ENCODE peak calls at places on chromosomes 4 and X, in nine cellular contexts. One of them, this sample, is unnamed.

GRCh38 chr4:75527482-75527881 is 13.2 kb downstream of the THAP6 start:
- DNase-seq in fibroblast of lung: no peak
- DNase-seq in ovary: no peak
- DNase-seq in tibial artery: no peak
- DNase-seq in transverse colon: no peak
- DNase-seq in GM12878: no peak
- DNase-seq in adrenal gland: no peak
- DNase-seq in A549: no peak
- DNase-seq in HepG2: no peak
- DNase-seq in this sample: no peak

GRCh38 chr4:129604632-129605031 is 508.7 kb downstream of the C4orf33 start:
- DNase-seq in adrenal gland: no peak
- DNase-seq in ovary: no peak
- DNase-seq in GM12878: no peak
- DNase-seq in HepG2: no peak
- DNase-seq in tibial artery: no peak
- DNase-seq in transverse colon: no peak
- DNase-seq in fibroblast of lung: no peak
- DNase-seq in A549: no peak
- DNase-seq in this sample: no peak

GRCh38 chr4:53562409-53562808 is 28.9 kb downstream of the LNX1 start:
- DNase-seq in fibroblast of lung: no peak
- DNase-seq in tibial artery: no peak
- DNase-seq in adrenal gland: no peak
- DNase-seq in ovary: no peak
- DNase-seq in HepG2: no peak
- DNase-seq in transverse colon: no peak
- DNase-seq in A549: no peak
- DNase-seq in GM12878: no peak
- DNase-seq in this sample: no peak

GRCh38 chr4:138834029-138834428 is 181.6 kb upstream of the NOCT start:
- DNase-seq in adrenal gland: no peak
- DNase-seq in HepG2: no peak
- DNase-seq in fibroblast of lung: no peak
- DNase-seq in ovary: no peak
- DNase-seq in tibial artery: no peak
- DNase-seq in GM12878: no peak
- DNase-seq in transverse colon: no peak
- DNase-seq in A549: no peak
- DNase-seq in this sample: no peak

GRCh38 chrX:11665144-11666040 is at the start of gene ARHGAP6:
- DNase-seq in adrenal gland: no peak
- DNase-seq in tibial artery: peak
- DNase-seq in HepG2: no peak
- DNase-seq in ovary: peak
- DNase-seq in fibroblast of lung: peak
- DNase-seq in A549: peak
- DNase-seq in GM12878: no peak
- DNase-seq in transverse colon: peak
- DNase-seq in this sample: no peak

GRCh38 chr4:188818300-188818699 is 679.1 kb downstream of the TRIML1 start:
- DNase-seq in transverse colon: no peak
- DNase-seq in fibroblast of lung: no peak
- DNase-seq in ovary: no peak
- DNase-seq in GM12878: no peak
- DNase-seq in tibial artery: no peak
- DNase-seq in A549: no peak
- DNase-seq in HepG2: no peak
- DNase-seq in adrenal gland: no peak
- DNase-seq in this sample: no peak

GRCh38 chrX:37662181-37662580 is 23.4 kb upstream of the XK start:
- DNase-seq in tibial artery: no peak
- DNase-seq in GM12878: no peak
- DNase-seq in adrenal gland: no peak
- DNase-seq in ovary: no peak
- DNase-seq in A549: no peak
- DNase-seq in transverse colon: no peak
- DNase-seq in fibroblast of lung: no peak
- DNase-seq in HepG2: no peak
- DNase-seq in this sample: no peak

GRCh38 chr4:41620594-41621256 is 82.8 kb downstream of the LIMCH1 start:
- DNase-seq in transverse colon: no peak
- DNase-seq in GM12878: no peak
- DNase-seq in fibroblast of lung: no peak
- DNase-seq in A549: no peak
- DNase-seq in tibial artery: no peak
- DNase-seq in adrenal gland: peak
- DNase-seq in ovary: no peak
- DNase-seq in HepG2: no peak
- DNase-seq in this sample: no peak

GRCh38 chr4:55588160-55588559 is 3.9 kb downstream of the PDCL2 start:
- DNase-seq in transverse colon: no peak
- DNase-seq in adrenal gland: no peak
- DNase-seq in ovary: no peak
- DNase-seq in tibial artery: no peak
- DNase-seq in GM12878: no peak
- DNase-seq in HepG2: no peak
- DNase-seq in fibroblast of lung: no peak
- DNase-seq in A549: no peak
- DNase-seq in this sample: no peak

GRCh38 chrX:155682834-155683233 is 70.1 kb upstream of the TMLHE start:
- DNase-seq in ovary: no peak
- DNase-seq in GM12878: no peak
- DNase-seq in HepG2: no peak
- DNase-seq in A549: no peak
- DNase-seq in transverse colon: no peak
- DNase-seq in tibial artery: no peak
- DNase-seq in adrenal gland: no peak
- DNase-seq in fibroblast of lung: no peak
- DNase-seq in this sample: no peak

DNA sequence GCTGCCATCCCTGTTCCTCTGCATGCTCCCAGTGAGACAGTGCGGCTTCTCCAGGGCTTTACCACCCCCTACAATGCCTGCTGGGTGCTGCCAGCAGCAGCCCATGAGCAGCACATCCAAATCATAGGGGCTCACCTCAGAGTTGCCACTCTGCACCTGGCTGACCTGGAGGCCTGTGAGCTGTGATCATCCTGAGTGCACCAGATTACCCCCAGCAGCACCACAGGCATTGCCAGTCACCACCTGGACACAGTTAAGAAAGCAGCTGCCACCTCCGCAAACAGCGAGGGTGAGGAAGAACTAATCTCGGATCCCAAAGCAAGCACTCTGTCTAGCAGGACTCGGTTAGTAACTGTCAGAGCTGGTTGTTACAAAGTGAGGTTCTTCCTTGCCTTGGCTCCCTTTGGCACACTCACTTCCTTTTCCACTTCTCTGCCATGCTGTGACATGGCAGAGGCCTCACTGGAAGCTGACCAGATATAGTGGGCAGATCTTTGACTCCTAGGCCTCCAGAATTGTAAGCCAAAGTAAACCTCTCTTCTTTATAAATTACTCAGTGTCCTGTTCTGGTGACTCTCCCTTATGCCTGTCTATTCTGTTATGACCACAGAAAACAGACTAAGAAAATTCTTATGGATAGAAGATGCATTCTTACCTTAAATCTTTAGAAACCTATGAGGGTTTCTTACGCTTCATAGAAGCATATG is 25.2 kb downstream of the LRIT3 start:
- DNase-seq in adrenal gland: no peak
- DNase-seq in fibroblast of lung: no peak
- DNase-seq in A549: no peak
- DNase-seq in HepG2: no peak
- DNase-seq in transverse colon: no peak
- DNase-seq in GM12878: no peak
- DNase-seq in tibial artery: no peak
- DNase-seq in ovary: no peak
- DNase-seq in this sample: no peak
- H3K27ac ChIP-seq in adrenal gland: no peak
- H3K27ac ChIP-seq in fibroblast of lung: no peak
- H3K27ac ChIP-seq in A549: no peak
- H3K27ac ChIP-seq in HepG2: no peak
- H3K27ac ChIP-seq in transverse colon: no peak
- H3K27ac ChIP-seq in GM12878: no peak
- H3K27ac ChIP-seq in tibial artery: no peak
- H3K27ac ChIP-seq in ovary: no peak
- H3K27ac ChIP-seq in this sample: no peak

DNA sequence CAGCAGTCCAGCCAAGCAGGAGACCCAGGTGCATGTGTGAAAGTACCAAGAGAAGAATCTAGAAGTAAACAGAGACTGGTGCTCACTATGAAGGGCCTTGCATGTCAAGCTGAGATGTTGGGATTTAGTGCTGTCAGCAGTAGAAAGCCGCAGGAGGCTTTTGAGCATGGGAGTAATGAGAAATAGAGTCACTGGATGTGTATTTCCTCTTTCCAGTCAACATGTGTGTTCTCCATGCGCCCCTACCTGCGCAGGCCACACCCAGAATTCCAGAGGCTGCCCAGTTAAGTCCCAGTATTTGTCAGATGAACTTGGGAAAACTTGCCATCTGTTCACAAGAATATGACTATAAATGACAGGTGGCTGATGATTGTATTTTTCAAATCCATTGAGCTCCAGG is 4.5 kb upstream of the MAMLD1 start:
- DNase-seq in GM12878: no peak
- DNase-seq in HepG2: no peak
- DNase-seq in adrenal gland: no peak
- DNase-seq in transverse colon: no peak
- DNase-seq in A549: no peak
- DNase-seq in ovary: no peak
- DNase-seq in fibroblast of lung: no peak
- DNase-seq in tibial artery: no peak
- DNase-seq in this sample: no peak
- TF ChIP-seq CTCF in GM12878: no peak
- TF ChIP-seq CTCF in HepG2: no peak
- TF ChIP-seq CTCF in adrenal gland: no peak
- TF ChIP-seq CTCF in transverse colon: no peak
- TF ChIP-seq CTCF in A549: no peak
- TF ChIP-seq CTCF in ovary: no peak
- TF ChIP-seq CTCF in fibroblast of lung: no peak
- TF ChIP-seq CTCF in tibial artery: no peak
- TF ChIP-seq CTCF in this sample: no peak

GRCh38 chr4:154741877-154742851 is 1.6 kb upstream of the LRAT start:
- DNase-seq in A549: no peak
- DNase-seq in GM12878: no peak
- DNase-seq in adrenal gland: no peak
- DNase-seq in transverse colon: no peak
- DNase-seq in tibial artery: no peak
- DNase-seq in HepG2: no peak
- DNase-seq in ovary: no peak
- DNase-seq in fibroblast of lung: peak
- DNase-seq in this sample: no peak
- H3K4me3 ChIP-seq in A549: no peak
- H3K4me3 ChIP-seq in GM12878: no peak
- H3K4me3 ChIP-seq in adrenal gland: peak
- H3K4me3 ChIP-seq in transverse colon: no peak
- H3K4me3 ChIP-seq in tibial artery: peak
- H3K4me3 ChIP-seq in HepG2: no peak
- H3K4me3 ChIP-seq in ovary: no peak
- H3K4me3 ChIP-seq in fibroblast of lung: peak
- H3K4me3 ChIP-seq in this sample: peak

GRCh38 chr4:118396881-118397666 is 44.3 kb upstream of the PRSS12 start:
- DNase-seq in transverse colon: no peak
- DNase-seq in adrenal gland: no peak
- DNase-seq in GM12878: no peak
- DNase-seq in A549: no peak
- DNase-seq in ovary: no peak
- DNase-seq in fibroblast of lung: no peak
- DNase-seq in tibial artery: no peak
- DNase-seq in HepG2: no peak
- DNase-seq in this sample: no peak

GRCh38 chr4:118398226-118399090 is 45.7 kb upstream of the PRSS12 start:
- DNase-seq in HepG2: no peak
- DNase-seq in adrenal gland: no peak
- DNase-seq in GM12878: peak
- DNase-seq in transverse colon: no peak
- DNase-seq in fibroblast of lung: no peak
- DNase-seq in A549: no peak
- DNase-seq in tibial artery: no peak
- DNase-seq in ovary: no peak
- DNase-seq in this sample: no peak

GRCh38 chr4:118395057-118395679 is 42.4 kb upstream of the PRSS12 start:
- DNase-seq in transverse colon: no peak
- DNase-seq in A549: no peak
- DNase-seq in GM12878: no peak
- DNase-seq in tibial artery: no peak
- DNase-seq in adrenal gland: no peak
- DNase-seq in fibroblast of lung: no peak
- DNase-seq in ovary: no peak
- DNase-seq in HepG2: no peak
- DNase-seq in this sample: no peak

GRCh38 chr4:118400362-118400761 is 47.6 kb upstream of the PRSS12 start:
- DNase-seq in HepG2: no peak
- DNase-seq in ovary: no peak
- DNase-seq in adrenal gland: no peak
- DNase-seq in tibial artery: no peak
- DNase-seq in transverse colon: no peak
- DNase-seq in GM12878: no peak
- DNase-seq in A549: no peak
- DNase-seq in fibroblast of lung: no peak
- DNase-seq in this sample: no peak
- H3K27ac ChIP-seq in HepG2: no peak
- H3K27ac ChIP-seq in ovary: no peak
- H3K27ac ChIP-seq in adrenal gland: no peak
- H3K27ac ChIP-seq in tibial artery: no peak
- H3K27ac ChIP-seq in transverse colon: no peak
- H3K27ac ChIP-seq in GM12878: no peak
- H3K27ac ChIP-seq in A549: no peak
- H3K27ac ChIP-seq in fibroblast of lung: no peak
- H3K27ac ChIP-seq in this sample: no peak

DNA sequence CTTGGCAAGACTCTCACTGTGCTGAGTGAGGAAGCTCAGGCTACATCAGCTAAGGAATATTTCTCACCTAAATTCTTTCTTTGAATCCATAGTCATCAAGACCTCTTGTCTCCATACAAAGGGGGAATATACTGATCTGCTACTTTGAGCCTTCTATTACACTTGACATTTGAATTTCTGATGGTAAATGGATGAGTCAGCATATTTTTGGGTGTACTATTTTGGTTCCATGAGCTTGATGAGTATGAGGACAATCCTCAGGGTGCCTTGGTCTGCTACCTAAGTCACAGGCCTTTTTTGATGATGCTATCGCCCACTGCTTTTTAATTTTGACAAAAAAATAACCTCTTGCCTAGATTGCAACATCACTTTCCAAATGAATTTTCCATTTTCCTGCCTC is 415.7 kb downstream of the PPP1R2C start:
- DNase-seq in fibroblast of lung: no peak
- DNase-seq in tibial artery: no peak
- DNase-seq in transverse colon: no peak
- DNase-seq in HepG2: no peak
- DNase-seq in ovary: no peak
- DNase-seq in adrenal gland: no peak
- DNase-seq in GM12878: no peak
- DNase-seq in A549: no peak
- DNase-seq in this sample: no peak
- TF ChIP-seq CTCF in fibroblast of lung: no peak
- TF ChIP-seq CTCF in tibial artery: no peak
- TF ChIP-seq CTCF in transverse colon: no peak
- TF ChIP-seq CTCF in HepG2: no peak
- TF ChIP-seq CTCF in ovary: no peak
- TF ChIP-seq CTCF in adrenal gland: no peak
- TF ChIP-seq CTCF in GM12878: no peak
- TF ChIP-seq CTCF in A549: no peak
- TF ChIP-seq CTCF in this sample: no peak

This sample was measured in dorsolateral prefrontal cortex.